ENCODE peak calls at places on chromosomes 11 and 22, in four cellular contexts. F, C, J and W are unnamed samples.

GRCh38 chr11:98940913-98941312 is 79.8 kb upstream of the CNTN5 start:
- DNase-seq in F (no peak), J (no peak), C (no peak), W (peak)

GRCh38 chr11:124467376-124468061 is 22.0 kb upstream of the OR8B8 start:
- DNase-seq in J (no peak), C (no peak), F (no peak), W (no peak)

GRCh38 chr11:14424096-14424495 is 65.1 kb upstream of the RRAS2 start:
- DNase-seq in C (no peak), F (no peak), J (no peak), W (no peak)

GRCh38 chr22:32951081-32951806 is 106.9 kb downstream of the SYN3 start:
- DNase-seq in C (no peak), F (peak), J (no peak), W (no peak)

GRCh38 chr11:110123003-110123402 is 29.8 kb downstream of the ZC3H12C start:
- DNase-seq in F (no peak), C (peak), J (no peak), W (no peak)

GRCh38 chr11:17579451-17579850 is 32.4 kb downstream of the OTOG start:
- DNase-seq in C (no peak), F (no peak), J (no peak), W (no peak)

GRCh38 chr11:94171693-94172440 is 43.2 kb downstream of the PANX1 start:
- DNase-seq in J (no peak), C (peak), F (peak), W (peak)

GRCh38 chr11:1939006-1939626 is 8.0 kb upstream of the MRPL23 start:
- DNase-seq in F (peak), C (no peak), J (no peak), W (no peak)

GRCh38 chr11:43712676-43713075 is 32.1 kb downstream of the HSD17B12 start:
- DNase-seq in C (no peak), J (no peak), F (no peak), W (no peak)

GRCh38 chr22:19871845-19872778 is 17.4 kb upstream of the GNB1L start:
- DNase-seq in F (no peak), C (no peak), J (no peak), W (no peak)

GRCh38 chr22:38262051-38262795 is 10.6 kb downstream of the TMEM184B start:
- DNase-seq in F (peak), C (no peak), J (no peak), W (no peak)
- TF ChIP-seq CTCF in F (peak), C (peak), J (no peak), W (peak)

GRCh38 chr11:69004411-69005182 is 8.4 kb downstream of the MRGPRF start:
- DNase-seq in C (no peak), J (no peak), F (no peak), W (no peak)
- H3K27ac ChIP-seq in C (no peak), J (peak), F (no peak), W (no peak)

DNA sequence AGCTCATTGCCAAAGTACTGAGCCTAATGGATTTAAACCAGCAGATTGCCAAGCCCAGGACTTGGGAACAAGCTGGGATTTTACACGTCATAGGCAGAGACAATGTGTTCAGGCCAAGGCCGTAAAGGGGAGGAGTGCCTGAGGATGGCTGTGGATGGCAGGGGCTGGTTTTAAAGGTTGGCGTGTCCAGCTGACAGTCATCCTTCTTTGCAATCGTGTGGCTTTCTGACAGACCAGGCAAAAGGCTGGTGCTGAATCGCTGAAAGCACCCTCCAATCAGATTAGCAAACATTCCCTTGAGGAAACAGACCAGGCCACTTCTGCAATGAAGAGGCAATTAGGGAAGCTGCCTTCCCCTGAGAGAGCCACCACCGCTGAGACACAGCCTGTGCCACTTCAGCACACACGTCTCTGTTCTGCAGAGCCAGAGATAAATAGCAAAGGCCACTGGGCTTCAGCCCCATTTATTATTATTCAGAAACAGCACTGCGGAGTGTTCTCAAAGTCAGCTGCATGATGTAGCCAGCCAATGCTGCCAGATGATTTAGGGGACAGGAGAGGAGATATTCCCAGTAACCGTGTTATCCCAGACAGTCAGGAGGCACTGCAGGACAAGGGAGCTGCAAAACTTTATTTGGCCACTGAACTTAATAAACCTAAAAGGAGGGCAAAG is 54.2 kb upstream of the CSNK2A3 start:
- DNase-seq in C (no peak), J (no peak), F (no peak), W (no peak)
- TF ChIP-seq CTCF in C (no peak), J (no peak), F (no peak), W (no peak)

DNA sequence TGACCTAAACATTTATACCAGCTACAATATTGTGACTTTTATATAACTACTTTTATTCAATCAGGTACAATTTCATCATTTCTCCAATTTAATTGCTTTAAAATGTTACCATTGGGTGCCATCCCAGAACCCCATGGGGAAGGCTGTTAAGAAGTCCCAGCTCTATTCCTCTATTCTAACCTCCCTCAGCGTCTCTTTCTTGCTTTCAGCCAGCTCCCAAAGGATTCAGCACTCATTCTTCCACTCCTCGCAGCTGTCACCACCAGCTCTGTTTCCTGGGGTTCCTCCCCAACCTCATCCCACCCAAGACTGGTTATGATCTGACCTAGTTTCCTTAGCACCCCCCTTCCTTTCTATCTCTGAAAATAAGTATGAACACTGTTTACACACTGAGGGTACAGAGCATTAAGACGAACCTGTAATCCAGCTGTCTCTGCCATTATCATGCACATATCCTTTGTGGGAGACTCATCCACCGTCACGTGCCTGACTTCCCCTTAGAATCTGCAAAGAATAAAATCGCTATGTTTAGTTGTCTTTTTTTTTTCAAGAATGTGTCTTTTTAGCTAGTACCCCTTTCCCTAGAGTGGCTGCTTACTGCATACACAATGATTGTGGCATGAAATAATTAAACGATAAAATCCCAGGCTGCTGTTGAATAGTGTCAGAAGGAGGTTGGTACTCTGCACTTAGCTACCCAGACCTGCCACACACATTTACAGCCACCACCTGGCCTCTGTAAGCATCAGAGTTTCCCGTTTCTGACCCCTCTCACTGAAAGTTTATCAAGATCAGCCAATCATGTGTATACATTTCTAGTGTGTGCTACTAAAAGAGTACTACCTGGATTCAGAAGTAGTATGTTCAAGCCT is 26.8 kb upstream of the CSTF3 start:
- DNase-seq in F (no peak), J (no peak), C (no peak), W (no peak)
- H3K27ac ChIP-seq in F (no peak), J (no peak), C (no peak), W (no peak)

DNA sequence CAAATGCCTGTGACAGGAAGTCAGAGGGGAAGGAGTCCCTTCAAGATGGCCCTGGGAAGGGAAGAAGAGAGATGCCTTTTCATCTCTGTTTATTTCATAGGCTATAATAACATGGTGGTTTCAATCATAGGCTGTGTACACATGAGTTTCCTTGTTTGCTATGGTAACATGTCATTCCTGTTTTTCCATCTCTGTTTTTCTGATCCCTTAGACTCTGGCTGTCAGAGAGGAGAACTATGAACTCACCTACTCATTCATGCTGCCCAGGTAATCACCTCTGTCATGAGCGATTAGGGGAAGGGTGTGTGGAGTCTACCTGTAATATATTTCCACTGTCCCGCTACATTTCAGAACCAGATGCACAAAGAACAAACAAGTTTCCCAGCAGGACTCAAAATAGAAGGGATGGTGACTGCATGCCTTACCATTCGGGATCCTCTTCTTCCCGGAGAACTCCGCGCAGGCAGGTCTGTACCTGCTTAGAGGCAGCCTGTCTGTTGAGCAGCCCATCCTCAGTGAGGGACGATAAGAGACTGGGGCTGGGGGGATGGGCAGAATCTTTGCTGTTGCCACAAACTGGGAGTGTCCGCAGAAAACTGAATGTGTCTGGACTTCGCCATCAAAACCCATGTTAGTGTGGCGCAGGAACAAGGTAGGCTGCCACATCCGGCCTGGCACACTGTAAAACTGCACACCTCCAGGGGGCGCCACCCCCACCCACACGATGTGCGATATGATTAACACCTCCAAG is 7.1 kb upstream of the PEX26 start:
- DNase-seq in C (no peak), J (no peak), F (no peak), W (peak)
- TF ChIP-seq CTCF in C (peak), J (no peak), F (no peak), W (peak)